ENCODE peak calls at places on chromosomes 3 and 15, in six cellular contexts. T is CD8-positive, alpha-beta T cell; M is tibial artery; E is heart right ventricle; G is ovary; X is fibroblast of the aortic adventitia. V is an unnamed sample.

GRCh38 chr3:50567386-50568182 is at the start of gene C3orf18:
- DNase-seq in G (peak; percentile 93), M (peak; percentile 94), X (peak; percentile 89), T (peak; percentile 94), E (peak; percentile 95), V (peak; percentile 95)

GRCh38 chr3:8743911-8744310 is 10.3 kb downstream of the CAV3 start:
- DNase-seq in T (no peak), X (no peak), E (no peak), G (no peak), M (no peak), V (no peak)

GRCh38 chr3:7504886-7505775 is 644.2 kb downstream of the GRM7 start:
- DNase-seq in T (no peak), M (no peak), G (no peak), X (peak; percentile 86), E (peak; percentile 15), V (no peak)

GRCh38 chr3:101850327-101851048 is 1.2 kb downstream of the NFKBIZ start:
- DNase-seq in E (no peak), X (peak; percentile 86), G (no peak), M (no peak), T (peak; percentile 73), V (peak; percentile 52)

GRCh38 chr3:86837871-86838270 is 153.1 kb downstream of the VGLL3 start:
- DNase-seq in G (no peak), X (no peak), E (no peak), M (no peak), T (no peak), V (no peak)

GRCh38 chr3:12741205-12741604 is 17.9 kb downstream of the TMEM40 start:
- DNase-seq in X (no peak), G (no peak), E (no peak), T (no peak), M (no peak), V (no peak)

GRCh38 chr15:68815598-68815997 is 5.1 kb downstream of the ANP32A start:
- DNase-seq in X (no peak), M (no peak), T (no peak), G (no peak), E (no peak), V (no peak)

GRCh38 chr3:194720048-194720447 is 34.4 kb downstream of the FAM43A start:
- DNase-seq in T (no peak), G (no peak), M (no peak), E (no peak), X (no peak), V (no peak)

GRCh38 chr15:100245855-100246254 is 95.9 kb downstream of the ADAMTS17 start:
- DNase-seq in T (no peak), M (no peak), X (no peak), E (no peak), G (no peak), V (no peak)

GRCh38 chr3:94225176-94225742 is 162.4 kb downstream of the NSUN3 start:
- DNase-seq in G (no peak), X (peak; percentile 1), E (no peak), M (no peak), T (no peak), V (no peak)

GRCh38 chr15:43211336-43211735 is 9.5 kb downstream of the EPB42 start:
- DNase-seq in T (no peak), M (no peak), E (no peak), G (no peak), X (no peak), V (no peak)

GRCh38 chr15:43210172-43210745 is 10.6 kb downstream of the EPB42 start:
- DNase-seq in E (no peak), G (no peak), T (no peak), X (no peak), M (no peak), V (no peak)

GRCh38 chr15:43208052-43209002 is 12.5 kb downstream of the EPB42 start:
- DNase-seq in X (no peak), T (no peak), G (no peak), M (no peak), E (no peak), V (no peak)

GRCh38 chr15:43210807-43211206 is 10.0 kb downstream of the EPB42 start:
- DNase-seq in M (no peak), T (no peak), G (no peak), E (no peak), X (no peak), V (no peak)

GRCh38 chr15:43209059-43209824 is 11.6 kb downstream of the EPB42 start:
- DNase-seq in G (no peak), T (no peak), E (no peak), M (no peak), X (no peak), V (no peak)
- TF ChIP-seq CTCF in G (no peak), T (no peak), E (peak; percentile 17), M (no peak), X (no peak), V (peak; percentile 16)

GRCh38 chr15:98773616-98774015 is 125.3 kb downstream of the IGF1R start:
- DNase-seq in E (no peak), X (no peak), G (no peak), T (no peak), M (no peak), V (no peak)

GRCh38 chr15:98774756-98775497 is 126.6 kb downstream of the IGF1R start:
- DNase-seq in T (no peak), X (no peak), G (no peak), M (no peak), E (no peak), V (no peak)

GRCh38 chr15:98776607-98777281 is 128.4 kb downstream of the IGF1R start:
- DNase-seq in E (peak; percentile 33), G (peak; percentile 85), X (peak; percentile 72), T (peak; percentile 34), M (no peak), V (peak; percentile 70)

GRCh38 chr15:98777426-98777825 is 129.1 kb downstream of the IGF1R start:
- DNase-seq in T (no peak), M (no peak), G (no peak), X (no peak), E (no peak), V (no peak)

GRCh38 chr15:98775498-98776230 is 127.3 kb downstream of the IGF1R start:
- DNase-seq in E (no peak), G (no peak), M (no peak), T (no peak), X (no peak), V (no peak)
- H3K4me3 ChIP-seq in E (no peak overlapping the region), G (no peak overlapping the region), M (no peak overlapping the region), T (no peak overlapping the region), X (no peak overlapping the region), V (no peak overlapping the region)

GRCh38 chr3:14261229-14261628 is 82.6 kb downstream of the LSM3 start:
- DNase-seq in X (peak; percentile 82), G (peak; percentile 82), T (peak; percentile 63), E (peak; percentile 84), M (peak; percentile 70), V (peak; percentile 57)
- TF ChIP-seq CTCF in X (peak; percentile 99), G (peak; percentile 84), T (peak; percentile 100), E (peak; percentile 96), M (peak; percentile 96), V (peak; percentile 95)

GRCh38 chr3:127749787-127750225 is 72.5 kb downstream of the MGLL start:
- DNase-seq in M (no peak), G (no peak), E (no peak), X (no peak), T (no peak), V (peak; percentile 64)

GRCh38 chr3:127749361-127749760 is 73.0 kb downstream of the MGLL start:
- DNase-seq in E (no peak), G (no peak), X (no peak), T (no peak), M (no peak), V (no peak)

GRCh38 chr3:127750226-127751031 is 71.9 kb downstream of the MGLL start:
- DNase-seq in M (no peak), E (no peak), T (no peak), X (peak; percentile 83), G (no peak), V (peak; percentile 82)

GRCh38 chr3:127747751-127748521 is 74.4 kb downstream of the MGLL start:
- DNase-seq in E (peak; percentile 72), X (peak; percentile 90), M (peak; percentile 95), T (no peak), G (no peak), V (no peak)

DNA sequence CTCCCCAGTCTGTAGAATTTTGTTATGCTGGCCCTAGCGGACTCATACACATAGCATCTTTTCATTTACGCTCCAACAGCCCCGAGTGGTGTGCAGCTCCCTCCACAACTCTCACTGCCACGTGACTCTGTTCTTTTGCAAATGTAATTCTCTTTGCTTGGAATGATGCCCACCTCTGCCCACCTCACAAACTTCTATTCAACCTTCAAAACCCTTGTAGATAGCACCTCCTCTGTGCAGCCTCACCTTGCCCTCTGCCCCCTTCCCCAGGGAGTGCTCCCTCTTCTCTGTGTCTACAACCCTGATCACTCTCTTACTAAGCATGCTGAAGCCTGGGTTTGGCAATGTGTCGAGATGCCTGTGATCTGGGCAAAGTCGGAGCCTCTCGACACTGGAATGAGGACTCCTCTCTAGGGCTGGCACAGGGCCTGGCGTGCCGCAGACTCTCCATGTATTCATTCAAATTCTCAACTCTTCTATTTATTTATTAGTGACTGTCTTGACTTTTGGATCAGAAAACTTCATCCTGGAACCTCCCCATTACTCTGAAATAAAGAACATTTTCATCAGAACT is 73.5 kb downstream of the MGLL start:
- DNase-seq in M (peak; percentile 46), G (no peak), T (no peak), E (no peak), X (peak; percentile 62), V (no peak)
- H3K4me3 ChIP-seq in M (no peak overlapping the region), G (no peak overlapping the region), T (no peak overlapping the region), E (no peak overlapping the region), X (no peak overlapping the region), V (no peak overlapping the region)

GRCh38 chr3:141441381-141442365 is 45.2 kb upstream of the RASA2 start:
- DNase-seq in X (peak; percentile 95), E (peak; percentile 62), G (peak; percentile 53), M (peak; percentile 77), T (peak; percentile 73), V (peak; percentile 81)
- TF ChIP-seq CTCF in X (peak; percentile 64), E (peak; percentile 54), G (no peak), M (peak; percentile 81), T (peak; percentile 88), V (peak; percentile 91)

GRCh38 chr15:67047149-67047661 is 18.2 kb upstream of the SMAD3 start:
- DNase-seq in G (no peak), X (no peak), T (no peak), E (no peak), M (no peak), V (no peak)
- H3K4me3 ChIP-seq in G (no peak overlapping the region), X (no peak overlapping the region), T (no peak overlapping the region), E (no peak overlapping the region), M (no peak overlapping the region), V (no peak overlapping the region)

DNA sequence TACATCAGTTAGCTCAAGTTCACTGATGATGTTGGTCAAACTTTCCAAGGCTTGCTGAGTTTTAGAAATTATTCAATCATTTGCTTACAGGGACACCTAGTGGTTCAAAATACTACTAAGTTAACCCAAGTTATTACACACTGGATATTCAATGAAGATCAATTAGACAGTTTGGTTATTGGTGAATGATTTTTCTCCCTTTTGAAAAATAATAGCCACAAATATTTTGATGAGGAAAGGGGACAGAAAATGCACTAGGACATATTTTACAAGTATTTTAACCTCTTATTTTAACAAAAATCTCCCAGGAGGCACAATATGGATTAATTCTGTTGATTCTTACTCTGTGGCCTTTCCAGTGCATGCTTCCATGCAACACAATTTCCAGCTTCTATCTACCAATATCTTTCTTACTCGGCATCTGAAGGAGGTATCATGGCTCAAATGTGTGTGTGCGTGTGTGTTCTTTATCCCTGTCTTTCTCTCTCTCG is 20.1 kb upstream of the GOLGA6L2 start:
- DNase-seq in X (peak; percentile 56), T (no peak), E (no peak), M (no peak), G (no peak), V (no peak)
- TF ChIP-seq CTCF in X (peak; percentile 22), T (no peak), E (peak; percentile 56), M (peak; percentile 38), G (no peak), V (peak; percentile 24)